ENCODE peak calls at places on chromosome 2, in four cellular contexts. M is tibial nerve, R is K562, Q is SK-N-SH. C is an unnamed sample.

GRCh38 chr2:133812826-133813617 is 244.8 kb upstream of the NCKAP5 start:
- DNase-seq in M (no peak), R (no peak), Q (no peak), C (no peak)

GRCh38 chr2:191866195-191866594 is 19.3 kb upstream of the CAVIN2 start:
- DNase-seq in M (no peak), R (no peak), Q (no peak), C (no peak)

GRCh38 chr2:233476083-233476410 is 90.5 kb downstream of the USP40 start:
- DNase-seq in M (no peak), R (no peak), Q (no peak), C (no peak)

GRCh38 chr2:65075605-65076344 is 19.6 kb downstream of the CEP68 start:
- DNase-seq in M (no peak), R (peak), Q (no peak), C (peak)

GRCh38 chr2:30765226-30765625 is 42.0 kb downstream of the CAPN13 start:
- DNase-seq in M (no peak), R (no peak), Q (no peak), C (no peak)

GRCh38 chr2:72979896-72980295 is 62.6 kb downstream of the EMX1 start:
- DNase-seq in M (no peak), R (no peak), Q (no peak), C (no peak)

GRCh38 chr2:175206866-175207265 is 25.4 kb upstream of the ATP5MC3 start:
- DNase-seq in M (no peak), R (no peak), Q (no peak), C (no peak)

GRCh38 chr2:230877131-230877736 is 12.5 kb downstream of the ITM2C start:
- DNase-seq in M (no peak), R (no peak), Q (no peak), C (no peak)

GRCh38 chr2:68251187-68251854 is 1.0 kb downstream of the PPP3R1 start:
- DNase-seq in M (peak), R (peak), Q (peak), C (peak)

GRCh38 chr2:183665403-183665802 is 541.2 kb downstream of the NUP35 start:
- DNase-seq in M (no peak), R (no peak), Q (no peak), C (no peak)

GRCh38 chr2:241213036-241213435 is 24.6 kb downstream of the ANO7 start:
- DNase-seq in M (no peak), R (no peak), Q (no peak), C (no peak)

GRCh38 chr2:69082430-69082997 is 69.5 kb downstream of the ANTXR1 start:
- DNase-seq in M (peak), R (no peak), Q (no peak), C (peak)

GRCh38 chr2:214126135-214126534 is 284.7 kb upstream of the VWC2L start:
- DNase-seq in M (no peak), R (no peak), Q (no peak), C (no peak)

GRCh38 chr2:39266139-39266805 is 22.5 kb upstream of the CDKL4 start:
- DNase-seq in M (no peak), R (no peak), Q (no peak), C (no peak)

GRCh38 chr2:64485302-64485701 is 31.3 kb downstream of the LGALSL start:
- DNase-seq in M (no peak), R (no peak), Q (no peak), C (no peak)

GRCh38 chr2:55876425-55877084 is 47.0 kb downstream of the EFEMP1 start:
- DNase-seq in M (no peak), R (no peak), Q (no peak), C (no peak)

GRCh38 chr2:226352941-226353558 is 446.6 kb downstream of the IRS1 start:
- DNase-seq in M (no peak), R (no peak), Q (no peak), C (no peak)

GRCh38 chr2:148259674-148260073 is 238.8 kb downstream of the MBD5 start:
- DNase-seq in M (no peak), R (peak), Q (no peak), C (no peak)

GRCh38 chr2:219025637-219026585 is 15.4 kb downstream of the CFAP65 start:
- DNase-seq in M (no peak), R (no peak), Q (no peak), C (no peak)

GRCh38 chr2:68434981-68435380 is 32.1 kb downstream of the FBXO48 start:
- DNase-seq in M (no peak), R (no peak), Q (no peak), C (no peak)

GRCh38 chr2:213036836-213037235 is 114.6 kb downstream of the IKZF2 start:
- DNase-seq in M (no peak), R (no peak), Q (no peak), C (no peak)

GRCh38 chr2:28437142-28437835 is 44.6 kb downstream of the FOSL2 start:
- DNase-seq in M (no peak), R (no peak), Q (peak), C (no peak)

GRCh38 chr2:67561411-67561965 is 164.4 kb downstream of the ETAA1 start:
- DNase-seq in M (no peak), R (no peak), Q (peak), C (no peak)

GRCh38 chr2:215773728-215774127 is 239.6 kb downstream of the MREG start:
- DNase-seq in M (peak), R (no peak), Q (no peak), C (no peak)

GRCh38 chr2:165274698-165275097 is 35.5 kb downstream of the SCN2A start:
- DNase-seq in M (peak), R (no peak), Q (no peak), C (no peak)

GRCh38 chr2:15498554-15498953 is 62.6 kb downstream of the NBAS start:
- DNase-seq in M (no peak), R (no peak), Q (no peak), C (no peak)

GRCh38 chr2:116491292-116491691 is 1323.2 kb upstream of the DDX18 start:
- DNase-seq in M (no peak), R (no peak), Q (no peak), C (no peak)

GRCh38 chr2:165462433-165462832 is 7.1 kb upstream of the CSRNP3 start:
- DNase-seq in M (no peak), R (no peak), Q (peak), C (no peak)

GRCh38 chr2:101255501-101255900 is 2.8 kb downstream of the CNOT11 start:
- DNase-seq in M (no peak), R (no peak), Q (no peak), C (no peak)

GRCh38 chr2:119028327-119029174 is 86.6 kb downstream of the MARCO start:
- DNase-seq in M (no peak), R (peak), Q (peak), C (peak)
- TF ChIP-seq CTCF in M (no peak), R (peak), Q (peak), C (peak)

GRCh38 chr2:43086451-43087221 is 139.8 kb downstream of the ZFP36L2 start:
- DNase-seq in M (peak), R (no peak), Q (no peak), C (peak)
- TF ChIP-seq EP300 in M (peak), R (no peak), Q (peak), C (peak)

GRCh38 chr2:222738312-222738711 is 66.9 kb downstream of the MOGAT1 start:
- DNase-seq in M (no peak), R (no peak), Q (no peak), C (no peak)
- TF ChIP-seq CTCF in M (no peak), R (no peak), Q (no peak), C (no peak)

DNA sequence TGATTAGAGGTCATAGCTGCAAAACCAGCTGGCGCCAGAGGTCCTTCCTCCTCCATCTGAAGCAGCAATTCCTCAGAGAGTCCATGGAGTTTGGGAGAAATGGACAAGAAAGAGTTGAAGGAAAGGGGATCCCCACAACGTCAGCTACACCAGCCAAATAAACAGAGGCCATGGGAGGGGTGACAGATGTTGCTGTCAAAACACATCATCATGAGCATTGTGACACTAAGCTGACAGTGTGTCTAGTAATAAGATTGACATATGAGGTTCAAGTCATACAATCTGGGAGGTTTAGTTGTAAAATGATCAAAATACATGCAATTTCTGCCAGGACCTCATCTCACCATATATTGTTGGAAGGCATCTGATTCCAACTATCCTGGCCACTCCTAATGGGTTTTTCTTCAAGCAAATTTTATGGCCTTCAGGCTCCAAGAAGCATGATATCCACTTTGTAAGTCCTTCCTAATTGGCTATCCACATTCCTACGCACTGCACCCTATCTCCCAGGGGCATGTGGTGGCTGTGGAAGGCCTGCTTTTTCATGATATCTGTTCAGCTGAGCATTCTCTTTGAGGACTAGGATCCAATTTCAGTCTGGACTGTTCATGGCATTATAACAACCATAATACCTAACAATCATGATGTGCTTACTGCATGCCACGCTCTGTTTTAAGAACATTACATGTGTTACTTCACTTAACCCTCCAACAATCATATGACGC is 335.0 kb upstream of the ID2 start:
- DNase-seq in M (no peak), R (no peak), Q (no peak), C (no peak)
- TF ChIP-seq EP300 in M (no peak), R (no peak), Q (no peak), C (no peak)

GRCh38 chr2:46781468-46782189 is 134.0 kb downstream of the MCFD2 start:
- DNase-seq in M (no peak), R (no peak), Q (no peak), C (no peak)

GRCh38 chr2:46779447-46779941 is 136.1 kb downstream of the MCFD2 start:
- DNase-seq in M (no peak), R (no peak), Q (no peak), C (no peak)

GRCh38 chr2:46780411-46780800 is 135.2 kb downstream of the MCFD2 start:
- DNase-seq in M (no peak), R (no peak), Q (no peak), C (peak)

GRCh38 chr2:46778516-46778915 is 137.1 kb downstream of the MCFD2 start:
- DNase-seq in M (no peak), R (no peak), Q (no peak), C (no peak)

DNA sequence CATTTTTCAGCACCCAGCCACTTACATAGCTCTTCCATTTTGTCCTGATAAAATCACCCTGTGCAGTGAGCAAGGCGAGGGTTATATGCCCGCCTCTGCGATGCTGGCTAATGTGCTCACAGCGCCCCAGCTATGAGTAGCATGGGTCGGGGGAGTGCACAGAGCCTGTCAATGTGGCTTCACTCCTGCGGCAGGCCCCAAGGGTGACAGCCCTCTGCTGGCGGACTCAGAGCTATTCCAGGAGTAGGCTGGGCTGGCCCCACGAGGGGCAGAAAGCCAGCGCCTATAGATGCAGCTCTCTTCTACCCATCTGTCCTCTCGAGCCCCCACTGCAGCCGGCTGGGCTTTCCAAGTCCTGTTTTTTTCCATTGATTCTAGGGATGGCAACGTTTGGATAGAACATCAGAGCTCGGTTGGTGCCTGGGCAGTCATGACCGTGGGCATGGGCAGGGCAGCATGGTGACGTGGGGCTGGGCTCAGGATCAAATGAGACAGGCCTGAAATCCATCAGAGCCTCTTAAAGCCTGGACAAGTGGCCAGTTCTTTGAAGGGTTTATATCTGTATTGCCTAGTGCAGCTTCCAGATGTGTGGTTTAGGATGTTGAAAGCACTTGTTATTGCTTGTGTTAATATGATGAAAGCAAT is 134.7 kb downstream of the MCFD2 start:
- DNase-seq in M (no peak), R (peak), Q (no peak), C (no peak)
- TF ChIP-seq CTCF in M (peak), R (peak), Q (no peak), C (no peak)

DNA sequence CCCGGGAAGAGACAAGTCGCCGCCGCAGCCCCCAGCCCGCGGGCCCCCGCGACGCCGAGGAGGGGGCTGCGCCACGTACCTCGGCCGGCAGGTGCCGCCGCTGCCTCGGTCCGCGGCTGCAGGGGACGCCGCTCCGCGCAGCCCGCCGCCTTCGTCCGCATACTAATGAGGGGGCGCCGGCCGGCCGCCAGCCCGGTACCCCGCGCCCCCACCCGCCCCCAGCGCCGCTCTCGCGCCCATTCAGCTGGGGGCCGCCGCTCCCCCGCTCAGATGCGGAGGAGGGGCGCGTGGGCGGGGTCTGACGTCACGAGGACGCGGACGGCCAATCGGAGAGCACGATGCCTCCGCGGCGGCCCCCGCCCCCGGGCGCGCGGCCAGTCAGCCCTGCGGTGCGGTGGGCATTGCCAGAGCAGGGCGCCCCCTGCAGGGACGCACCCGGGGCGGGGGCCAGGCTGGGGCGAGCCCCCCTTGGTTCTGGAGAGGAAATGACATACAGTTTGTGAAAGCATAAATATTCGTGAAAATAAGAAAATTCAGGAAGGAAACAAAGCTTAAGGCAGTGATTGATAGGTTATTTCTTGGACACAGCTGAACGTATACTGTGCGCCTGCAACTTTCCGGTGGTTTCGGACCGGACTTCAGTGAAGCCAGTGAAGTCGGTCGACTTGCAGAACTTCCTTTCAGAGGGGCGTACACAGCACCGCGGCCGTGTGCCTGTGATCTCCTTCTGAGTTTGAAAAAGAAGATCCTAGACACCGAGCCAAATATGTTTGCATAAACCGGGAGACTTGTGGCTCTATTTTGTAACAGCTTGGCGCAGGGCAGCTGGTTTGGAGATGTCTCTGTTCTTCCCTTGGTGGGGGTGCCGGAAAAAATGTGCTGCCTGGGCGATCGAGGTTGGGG is at the start of gene ST3GAL5:
- DNase-seq in M (peak), R (peak), Q (peak), C (peak)
- TF ChIP-seq EP300 in M (peak), R (no peak), Q (no peak), C (no peak)

DNA sequence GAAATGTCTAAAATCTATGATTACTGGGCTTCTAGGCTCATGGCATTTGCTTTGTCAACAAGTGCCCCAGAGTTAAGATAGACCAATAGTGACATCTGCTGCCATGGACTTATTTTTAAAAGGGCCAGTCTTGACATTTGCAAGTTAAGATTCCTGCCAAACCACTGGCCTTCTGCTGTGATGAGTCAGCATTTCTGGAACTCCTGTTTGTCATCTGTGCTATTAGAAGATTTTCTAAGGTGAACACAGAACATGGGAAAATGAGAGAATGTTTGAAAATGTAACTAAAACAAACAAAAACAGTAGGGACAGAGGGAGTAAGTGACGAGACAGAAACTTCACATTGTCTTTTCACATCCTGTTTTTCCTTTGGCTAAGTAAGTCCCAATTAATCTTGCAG is 93.7 kb upstream of the WDR75 start:
- DNase-seq in M (peak), R (peak), Q (no peak), C (no peak)
- TF ChIP-seq CTCF in M (peak), R (peak), Q (peak), C (no peak)

DNA sequence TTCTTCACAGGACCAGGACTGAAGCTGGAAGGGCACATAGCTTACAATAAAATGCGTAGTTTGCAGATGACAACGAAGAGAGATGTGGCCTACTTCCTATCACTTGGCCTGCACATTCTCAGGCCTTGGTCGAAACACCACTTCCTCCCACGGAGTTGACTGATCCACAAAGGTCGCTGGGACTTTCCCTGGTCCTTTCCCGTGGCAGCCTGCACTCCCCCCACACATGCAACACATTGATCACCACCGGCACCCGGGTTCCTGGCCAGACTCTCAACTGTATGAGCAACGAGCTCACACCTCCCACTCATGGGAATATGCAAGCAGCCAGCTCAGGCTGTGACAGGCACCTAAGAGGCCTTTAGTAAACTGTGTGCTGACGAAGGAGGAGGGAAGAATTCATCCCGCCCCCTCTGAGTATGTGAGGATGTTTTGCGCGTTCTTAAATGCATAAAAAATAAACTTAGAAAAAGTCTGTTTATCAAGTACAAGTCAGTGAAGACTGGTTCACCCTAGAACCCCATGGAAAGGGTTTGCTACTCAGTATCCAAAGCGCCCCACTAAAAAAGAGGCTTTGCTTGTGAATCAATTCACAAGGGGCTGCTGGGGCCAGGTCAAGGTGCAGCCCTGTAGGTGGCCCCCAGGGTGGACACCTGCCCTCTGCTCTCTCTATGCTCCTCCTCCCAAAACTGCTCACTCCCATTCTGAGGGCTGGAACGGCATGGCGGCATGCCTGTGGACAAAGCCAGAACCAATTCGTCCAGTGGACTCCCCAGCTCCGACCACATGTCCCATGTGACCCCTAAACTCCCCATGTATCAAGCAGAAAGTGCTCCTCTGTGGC is 154.3 kb downstream of the EIPR1 start:
- DNase-seq in M (no peak), R (no peak), Q (no peak), C (no peak)
- TF ChIP-seq EP300 in M (no peak), R (no peak), Q (no peak), C (no peak)

GRCh38 chr2:193966590-193966989 is 1690.4 kb upstream of the SLC39A10 start:
- DNase-seq in M (no peak), R (no peak), Q (no peak), C (no peak)

GRCh38 chr2:193965263-193965662 is 1691.8 kb upstream of the SLC39A10 start:
- DNase-seq in M (no peak), R (no peak), Q (no peak), C (no peak)

GRCh38 chr2:193963472-193964119 is 1693.4 kb upstream of the SLC39A10 start:
- DNase-seq in M (no peak), R (no peak), Q (peak), C (no peak)
- TF ChIP-seq CTCF in M (no peak), R (no peak), Q (peak), C (no peak)